ENCODE peak calls at places on chromosomes 1 and 21, in nine cellular contexts. Z, J, V, D, A, K, O, L and H are unnamed samples.

GRCh38 chr1:117365350-117366280 is 1.6 kb upstream of the MAN1A2 start:
- DNase-seq in Z (no peak), O (no peak), K (no peak), A (no peak), D (no peak), J (no peak), V (peak), L (no peak), H (peak)

GRCh38 chr1:158329807-158330206 is 1.5 kb downstream of the CD1B start:
- DNase-seq in L (peak), O (no peak), K (no peak), J (no peak), V (no peak), Z (no peak), D (peak), A (no peak), H (no peak)

GRCh38 chr1:228471154-228471761 is 15.9 kb upstream of the RNF187 start:
- DNase-seq in O (no peak), D (no peak), Z (peak), V (no peak), L (no peak), A (no peak), J (no peak), K (no peak), H (no peak)

GRCh38 chr1:213119794-213120193 is 68.8 kb downstream of the RPS6KC1 start:
- DNase-seq in K (no peak), A (no peak), J (no peak), D (no peak), V (no peak), O (no peak), Z (no peak), L (no peak), H (peak)

GRCh38 chr1:218600968-218601367 is 255.8 kb downstream of the TGFB2 start:
- DNase-seq in V (no peak), Z (no peak), L (no peak), O (no peak), J (no peak), D (no peak), K (no peak), A (no peak), H (no peak)

GRCh38 chr1:222331340-222331739 is 216.6 kb downstream of the HHIPL2 start:
- DNase-seq in K (no peak), V (no peak), Z (no peak), A (no peak), L (no peak), J (no peak), O (no peak), D (no peak), H (peak)

GRCh38 chr1:202283379-202283844 is 58.3 kb downstream of the UBE2T start:
- DNase-seq in K (no peak), O (no peak), V (no peak), J (no peak), L (peak), A (no peak), Z (no peak), D (no peak), H (peak)

GRCh38 chr1:6373961-6374720 is 19.4 kb downstream of the ACOT7 start:
- DNase-seq in V (no peak), Z (no peak), J (no peak), K (no peak), O (peak), D (no peak), L (no peak), A (no peak), H (no peak)

GRCh38 chr1:112731451-112731850 is 16.3 kb upstream of the PPM1J start:
- DNase-seq in A (no peak), V (no peak), L (no peak), J (no peak), K (no peak), Z (no peak), D (no peak), O (no peak), H (no peak)

GRCh38 chr1:3624194-3625136 is at the start of gene TPRG1L:
- DNase-seq in D (peak), Z (peak), J (peak), V (peak), O (peak), A (peak), L (peak), K (peak), H (peak)

GRCh38 chr21:45091540-45092322 is 17.4 kb downstream of the ADARB1 start:
- DNase-seq in A (no peak), K (no peak), O (no peak), L (no peak), V (no peak), Z (no peak), D (no peak), J (no peak), H (no peak)

GRCh38 chr1:186958520-186958919 is 129.8 kb downstream of the PLA2G4A start:
- DNase-seq in A (no peak), Z (no peak), D (no peak), L (peak), O (no peak), J (no peak), V (no peak), K (no peak), H (no peak)

GRCh38 chr1:206748348-206749034 is 22.1 kb upstream of the IL19 start:
- DNase-seq in K (no peak), A (no peak), D (no peak), Z (no peak), V (no peak), O (no peak), L (no peak), J (no peak), H (no peak)

GRCh38 chr1:60068393-60069045 is 5.1 kb downstream of the C1orf87 start:
- DNase-seq in V (no peak), D (no peak), Z (no peak), L (peak), O (no peak), K (no peak), A (no peak), J (no peak), H (peak)

GRCh38 chr1:186812560-186812959 is 16.2 kb upstream of the PLA2G4A start:
- DNase-seq in K (no peak), D (no peak), V (no peak), Z (no peak), L (no peak), O (no peak), A (no peak), J (no peak), H (peak)

GRCh38 chr1:180154003-180154324 is 705 bp upstream of the QSOX1 start:
- DNase-seq in K (no peak), J (no peak), O (no peak), Z (no peak), A (no peak), D (no peak), L (no peak), V (no peak), H (no peak)

GRCh38 chr1:30270468-30270867 is 452.9 kb downstream of the MATN1 start:
- DNase-seq in L (no peak), A (no peak), D (no peak), O (no peak), V (no peak), K (no peak), J (no peak), Z (peak), H (no peak)

GRCh38 chr1:111736548-111737215 is 2.5 kb downstream of the INKA2 start:
- DNase-seq in O (no peak), L (peak), V (peak), K (no peak), A (no peak), J (no peak), Z (peak), D (no peak), H (no peak)

GRCh38 chr1:48556161-48556850 is 84.3 kb upstream of the SPATA6 start:
- DNase-seq in A (no peak), J (no peak), Z (no peak), L (no peak), O (no peak), K (no peak), D (no peak), V (no peak), H (no peak)

GRCh38 chr1:25786887-25787286 is 13.1 kb upstream of the SELENON start:
- DNase-seq in A (no peak), Z (no peak), L (no peak), V (no peak), D (no peak), O (no peak), K (no peak), J (no peak), H (peak)

GRCh38 chr1:223153177-223154119 is 10.4 kb upstream of the TLR5 start:
- DNase-seq in V (no peak), Z (no peak), K (peak), D (no peak), A (no peak), L (peak), O (no peak), J (no peak), H (no peak)

GRCh38 chr1:17558541-17558940 is 19.0 kb downstream of the ARHGEF10L start:
- DNase-seq in O (no peak), L (no peak), D (no peak), A (no peak), V (no peak), J (no peak), K (no peak), Z (no peak), H (no peak)

GRCh38 chr21:24590261-24590660 is 1017.0 kb downstream of the MRPL39 start:
- DNase-seq in O (no peak), Z (no peak), J (no peak), A (no peak), D (no peak), L (no peak), K (no peak), V (no peak), H (no peak)

GRCh38 chr1:84632975-84633427 is 57.3 kb downstream of the SSX2IP start:
- DNase-seq in Z (no peak), A (no peak), O (no peak), L (peak), D (no peak), K (peak), J (no peak), V (no peak), H (peak)

GRCh38 chr1:170674239-170674638 is 10.3 kb downstream of the PRRX1 start:
- DNase-seq in A (no peak), K (no peak), O (no peak), V (no peak), Z (no peak), D (no peak), L (no peak), J (no peak), H (no peak)

GRCh38 chr1:170669586-170670332 is 5.8 kb downstream of the PRRX1 start:
- DNase-seq in L (no peak), O (no peak), Z (no peak), D (no peak), V (no peak), A (no peak), J (no peak), K (no peak), H (no peak)

GRCh38 chr1:170669036-170669435 is 5.1 kb downstream of the PRRX1 start:
- DNase-seq in J (no peak), O (no peak), L (no peak), Z (no peak), A (no peak), D (no peak), V (no peak), K (no peak), H (no peak)

GRCh38 chr1:170670751-170671628 is 7.1 kb downstream of the PRRX1 start:
- DNase-seq in L (no peak), A (peak), Z (peak), O (peak), V (peak), K (peak), J (no peak), D (no peak), H (no peak)

DNA sequence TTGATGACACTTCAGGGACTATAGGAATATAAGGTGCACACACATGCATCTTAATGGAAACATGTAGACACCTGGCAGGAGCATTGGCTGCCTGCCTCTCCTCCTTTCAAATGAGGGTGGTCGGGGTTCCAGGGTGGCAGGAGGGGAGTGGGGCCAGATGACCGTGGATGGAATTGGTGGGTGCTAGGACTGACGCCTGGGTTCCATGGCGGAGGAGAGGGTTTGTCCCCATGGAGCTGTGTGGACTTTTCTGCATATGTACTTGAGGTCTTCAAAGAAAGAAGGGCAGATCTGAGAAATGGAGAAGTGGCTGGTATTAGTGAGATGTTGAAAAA is 7.7 kb downstream of the PRRX1 start:
- DNase-seq in K (no peak), Z (no peak), O (peak), V (no peak), D (no peak), J (no peak), L (no peak), A (no peak), H (no peak)
- TF ChIP-seq CTCF in K (no peak), Z (no peak), O (no peak), V (no peak), D (no peak), J (no peak), L (no peak), A (no peak), H (no peak)

GRCh38 chr1:70115315-70115714 is 90.1 kb downstream of the LRRC40 start:
- DNase-seq in K (no peak), A (no peak), D (no peak), V (no peak), J (no peak), Z (no peak), L (no peak), O (no peak), H (no peak)

DNA sequence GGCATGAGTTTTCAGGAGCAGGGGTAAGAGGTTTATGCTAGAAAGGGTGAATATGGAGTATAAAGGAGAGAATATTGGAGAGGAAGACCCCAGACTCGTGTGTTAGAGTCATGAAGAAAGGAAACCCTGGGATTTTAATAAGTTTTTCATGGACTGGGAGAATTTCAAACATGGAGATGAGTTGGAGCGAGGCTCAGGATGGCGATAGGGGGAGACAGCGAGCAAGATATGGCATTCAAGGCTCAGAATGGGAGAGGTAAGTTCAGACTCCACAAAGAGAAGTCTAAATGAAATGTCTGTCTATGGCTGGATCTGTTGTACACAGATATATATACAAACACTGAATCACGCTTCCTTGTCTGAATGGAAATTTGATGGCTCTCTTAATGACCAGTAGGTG is 92.5 kb downstream of the LRRC40 start:
- DNase-seq in D (no peak), Z (no peak), V (no peak), J (no peak), K (peak), A (no peak), O (no peak), L (peak), H (no peak)
- TF ChIP-seq CTCF in D (peak), Z (no peak), V (no peak), J (no peak), K (peak), A (no peak), O (no peak), L (peak), H (peak)

GRCh38 chr1:150161747-150162581 is 12.2 kb downstream of the PLEKHO1 start:
- DNase-seq in V (no peak), O (no peak), L (peak), J (no peak), K (no peak), Z (no peak), D (no peak), A (no peak), H (no peak)
- TF ChIP-seq CTCF in V (no peak), O (no peak), L (peak), J (no peak), K (peak), Z (no peak), D (peak), A (no peak), H (no peak)

GRCh38 chr1:209936125-209936524 is 1.9 kb upstream of the SYT14 start:
- DNase-seq in L (no peak), J (no peak), K (no peak), D (no peak), O (no peak), V (no peak), Z (no peak), A (no peak), H (no peak)

GRCh38 chr1:209937996-209938959 is at the start of gene SYT14:
- DNase-seq in A (no peak), K (peak), O (peak), D (peak), J (no peak), V (no peak), Z (no peak), L (peak), H (peak)
- TF ChIP-seq CTCF in A (no peak), K (no peak), O (no peak), D (no peak), J (no peak), V (no peak), Z (no peak), L (no peak), H (peak)

GRCh38 chr1:37691497-37692077 is 729 bp upstream of the CDCA8 start:
- DNase-seq in Z (peak), K (peak), D (no peak), L (peak), V (peak), J (peak), A (peak), O (peak), H (peak)
- TF ChIP-seq CTCF in Z (no peak), K (no peak), D (no peak), L (no peak), V (no peak), J (no peak), A (no peak), O (no peak), H (no peak)

DNA sequence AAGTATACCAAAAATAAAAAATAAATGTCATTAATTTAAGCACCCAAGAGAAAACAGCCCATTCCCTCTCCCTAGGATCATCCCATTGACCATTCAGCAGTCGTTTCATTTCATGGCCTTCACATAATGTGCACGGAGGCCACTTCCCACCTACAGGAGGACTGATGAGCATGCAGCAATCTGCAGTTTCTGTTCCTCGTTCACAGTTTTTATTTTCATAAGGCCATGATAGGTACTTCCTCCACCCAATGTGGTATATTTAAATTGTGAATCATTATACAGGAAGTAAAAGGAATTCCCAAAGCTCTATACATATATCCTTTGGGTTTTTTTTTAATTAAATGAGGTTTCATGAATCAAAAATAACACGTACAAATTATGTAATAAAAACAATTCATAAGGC is 27.7 kb upstream of the SLC44A3 start:
- DNase-seq in V (no peak), K (no peak), L (peak), Z (no peak), D (peak), O (no peak), A (no peak), J (no peak), H (peak)
- TF ChIP-seq CTCF in V (no peak), K (no peak), L (no peak), Z (no peak), D (no peak), O (no peak), A (peak), J (no peak), H (peak)

GRCh38 chr21:16455978-16456377 is 726.2 kb downstream of the USP25 start:
- DNase-seq in K (no peak), O (no peak), V (no peak), D (no peak), Z (no peak), L (no peak), J (no peak), A (no peak), H (no peak)

GRCh38 chr21:16455526-16455925 is 725.7 kb downstream of the USP25 start:
- DNase-seq in V (no peak), D (no peak), L (no peak), Z (no peak), K (no peak), O (no peak), J (no peak), A (no peak), H (no peak)

GRCh38 chr21:16457498-16457897 is 727.7 kb downstream of the USP25 start:
- DNase-seq in O (no peak), K (no peak), L (no peak), D (no peak), A (no peak), V (no peak), J (no peak), Z (no peak), H (no peak)

DNA sequence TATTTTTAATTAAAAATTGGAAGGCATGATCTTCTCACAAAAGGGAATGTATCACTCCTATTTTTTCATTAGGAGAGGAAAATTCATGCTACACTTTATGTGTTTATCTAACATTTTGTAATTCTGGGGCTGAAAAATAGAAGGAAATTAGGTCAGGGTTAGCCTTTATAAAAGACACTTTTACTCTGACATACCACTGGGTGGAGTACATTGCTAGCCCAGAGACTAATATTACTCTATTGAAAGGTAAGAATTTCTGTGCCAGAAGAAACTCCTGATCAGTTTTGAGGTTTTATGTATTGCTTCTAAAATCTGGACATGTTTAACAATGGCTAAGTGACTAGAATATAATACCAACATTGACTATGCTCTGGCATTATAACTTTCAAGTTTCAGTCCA is 724.6 kb downstream of the USP25 start:
- DNase-seq in J (no peak), K (no peak), Z (no peak), O (no peak), L (no peak), V (no peak), D (no peak), A (no peak), H (peak)
- TF ChIP-seq CTCF in J (no peak), K (no peak), Z (no peak), O (no peak), L (no peak), V (no peak), D (no peak), A (no peak), H (peak)